ENCODE peak calls at places on chromosomes 5 and 9, in five cellular contexts. I is IMR-90, Q is HCT116, G is A549, Z is GM12878. M is an unnamed sample.

GRCh38 chr9:79221084-79221483 is 350.7 kb upstream of the TLE4 start:
- DNase-seq in I (peak; percentile 84), Q (no peak), G (peak; percentile 7), Z (no peak), M (no peak)

GRCh38 chr9:91803143-91803940 is 146.7 kb downstream of the ROR2 start:
- DNase-seq in I (peak; percentile 81), Q (no peak), G (no peak), Z (no peak), M (no peak)

GRCh38 chr9:117927354-117927753 is 223.2 kb downstream of the TLR4 start:
- DNase-seq in I (no peak), Q (no peak), G (no peak), Z (no peak), M (no peak)

GRCh38 chr9:4287886-4288588 is 11.8 kb downstream of the GLIS3 start:
- DNase-seq in I (no peak), Q (no peak), G (no peak), Z (no peak), M (no peak)

GRCh38 chr5:144142030-144142825 is 28.2 kb downstream of the YIPF5 start:
- DNase-seq in I (peak; percentile 67), Q (peak; percentile 12), G (peak; percentile 44), Z (peak; percentile 25), M (peak; percentile 25)

GRCh38 chr5:57298295-57298984 is 124.6 kb downstream of the GPBP1 start:
- DNase-seq in I (peak; percentile 84), Q (peak; percentile 82), G (peak; percentile 55), Z (peak; percentile 34), M (peak; percentile 60)

GRCh38 chr5:154642499-154643245 is 112.5 kb upstream of the LARP1 start:
- DNase-seq in I (peak; percentile 30), Q (peak; percentile 16), G (no peak), Z (no peak), M (peak; percentile 71)

GRCh38 chr9:27569406-27569805 is 3.9 kb downstream of the C9orf72 start:
- DNase-seq in I (no peak), Q (no peak), G (no peak), Z (no peak), M (no peak)

GRCh38 chr9:35478871-35479270 is 11.0 kb upstream of the RUSC2 start:
- DNase-seq in I (no peak), Q (no peak), G (no peak), Z (no peak), M (no peak)

GRCh38 chr5:9782806-9783560 is 152.8 kb upstream of the TAS2R1 start:
- DNase-seq in I (peak; percentile 91), Q (no peak), G (no peak), Z (no peak), M (no peak)

GRCh38 chr9:121321039-121321503 is 49.0 kb downstream of the STOM start:
- DNase-seq in I (no peak), Q (no peak), G (no peak), Z (no peak), M (no peak)

GRCh38 chr5:103139264-103139865 is 19.3 kb downstream of the PPIP5K2 start:
- DNase-seq in I (peak; percentile 68), Q (peak; percentile 67), G (peak; percentile 61), Z (peak; percentile 30), M (peak; percentile 71)

GRCh38 chr9:81737871-81738507 is 48.6 kb upstream of the TLE1 start:
- DNase-seq in I (peak; percentile 91), Q (peak; percentile 89), G (peak; percentile 89), Z (no peak), M (no peak)

GRCh38 chr9:26779072-26779471 is 113.5 kb downstream of the CAAP1 start:
- DNase-seq in I (peak; percentile 5), Q (peak; percentile 46), G (no peak), Z (no peak), M (no peak)

GRCh38 chr9:116370587-116370986 is 217.0 kb downstream of the PAPPA start:
- DNase-seq in I (no peak), Q (no peak), G (no peak), Z (no peak), M (no peak)

GRCh38 chr5:93307557-93307956 is 273.5 kb downstream of the NR2F1-AS1 start:
- DNase-seq in I (peak; percentile 63), Q (no peak), G (no peak), Z (no peak), M (no peak)

GRCh38 chr5:91950328-91950727 is 567.2 kb upstream of the ARRDC3 start:
- DNase-seq in I (no peak), Q (no peak), G (no peak), Z (no peak), M (no peak)

GRCh38 chr9:129446828-129447550 is 173.9 kb downstream of the C9orf50 start:
- DNase-seq in I (no peak), Q (no peak), G (no peak), Z (no peak), M (no peak)

GRCh38 chr5:17081142-17081541 is 136.3 kb upstream of the BASP1 start:
- DNase-seq in I (no peak), Q (no peak), G (no peak), Z (no peak), M (no peak)

GRCh38 chr5:177023247-177023703 is 779 bp downstream of the ZNF346 start:
- DNase-seq in I (peak; percentile 16), Q (no peak), G (peak; percentile 24), Z (no peak), M (peak; percentile 36)

GRCh38 chr5:57595530-57596098 is 113.0 kb upstream of the ACTBL2 start:
- DNase-seq in I (no peak), Q (no peak), G (no peak), Z (no peak), M (no peak)

GRCh38 chr5:74919487-74919886 is 53.3 kb upstream of the FAM169A start:
- DNase-seq in I (peak; percentile 70), Q (peak; percentile 47), G (peak; percentile 51), Z (no peak), M (peak; percentile 54)

GRCh38 chr9:126439402-126439765 is 112.8 kb downstream of the MVB12B start:
- DNase-seq in I (peak; percentile 81), Q (no peak), G (no peak), Z (no peak), M (no peak)

GRCh38 chr9:135536166-135536565 is 9.8 kb upstream of the OBP2A start:
- DNase-seq in I (peak; percentile 34), Q (no peak), G (no peak), Z (no peak), M (no peak)

DNA sequence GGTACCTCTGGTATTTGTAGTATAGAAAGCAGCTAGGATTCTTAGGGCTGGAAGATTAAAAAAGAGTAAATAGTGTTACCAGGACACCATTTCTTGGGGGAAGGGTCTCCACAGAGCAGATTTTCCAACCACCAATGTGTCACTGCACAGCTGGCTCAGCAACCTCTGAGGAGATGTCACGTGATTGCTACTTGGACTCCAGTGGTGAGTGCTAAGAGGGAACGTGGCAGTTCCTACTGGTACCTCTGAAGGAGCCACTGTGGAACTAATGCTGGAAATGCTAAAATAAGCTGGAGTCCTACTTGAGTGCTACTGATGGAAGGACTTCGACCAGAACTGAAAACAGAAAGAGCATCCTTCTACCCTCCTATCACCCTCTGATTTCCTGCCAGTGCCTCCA is 36.1 kb upstream of the SPDL1 start:
- DNase-seq in I (peak; percentile 7), Q (no peak), G (no peak), Z (no peak), M (no peak)
- TF ChIP-seq CEBPB in I (no peak), Q (no peak), G (no peak), Z (no peak), M (no peak)

GRCh38 chr9:137030528-137030927 is 1.4 kb downstream of the FUT7 start:
- DNase-seq in I (no peak), Q (no peak), G (no peak), Z (peak; percentile 42), M (no peak)

GRCh38 chr9:137030006-137030405 is 1.9 kb downstream of the FUT7 start:
- DNase-seq in I (no peak), Q (no peak), G (no peak), Z (no peak), M (no peak)

GRCh38 chr9:137030931-137031527 is 859 bp downstream of the FUT7 start:
- DNase-seq in I (no peak), Q (no peak), G (no peak), Z (no peak), M (no peak)

GRCh38 chr9:137032893-137033292 is 1.0 kb upstream of the FUT7 start:
- DNase-seq in I (no peak), Q (no peak), G (no peak), Z (no peak), M (no peak)

DNA sequence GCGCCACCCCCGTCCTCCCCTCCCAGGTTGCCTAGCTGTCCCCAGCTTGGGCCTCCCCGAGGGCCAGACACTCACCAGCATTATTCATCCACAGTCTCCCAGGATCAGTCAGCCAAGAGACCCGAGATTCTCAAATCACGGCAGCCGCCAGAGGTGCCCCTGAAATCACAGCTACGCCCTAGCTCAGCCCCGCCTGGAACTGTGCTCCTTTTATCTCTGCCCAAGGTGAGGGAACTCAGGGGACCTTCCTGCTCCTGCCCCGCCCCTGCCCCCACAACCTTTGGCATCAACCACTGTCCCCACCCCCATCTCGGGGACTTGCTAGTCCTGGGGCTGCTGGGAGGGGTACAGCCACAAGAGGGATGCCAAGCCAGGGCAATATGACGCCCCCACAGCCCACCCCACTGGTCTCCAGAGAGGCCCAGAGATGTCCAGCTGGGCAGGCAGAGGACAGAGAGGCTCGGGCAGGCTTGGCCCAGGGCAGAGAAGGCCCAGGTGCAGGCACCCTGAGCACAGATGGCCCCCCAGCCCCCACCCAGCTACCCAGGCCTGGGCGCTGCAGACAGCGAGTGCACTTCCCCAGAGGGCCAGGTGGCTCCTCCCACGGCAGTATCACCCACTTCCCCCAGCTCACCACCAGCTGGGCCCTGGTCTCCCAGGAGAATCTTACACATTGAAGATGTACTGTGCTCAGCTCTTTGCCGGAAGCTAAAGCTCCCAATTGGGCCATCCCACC is at the start of gene FUT7:
- DNase-seq in I (no peak), Q (no peak), G (no peak), Z (no peak), M (no peak)
- TF ChIP-seq CEBPB in I (no peak), Q (no peak), G (no peak), Z (no peak), M (no peak)

GRCh38 chr5:14400085-14400484 is 181.5 kb upstream of the OTULINL start:
- DNase-seq in I (peak; percentile 76), Q (no peak), G (no peak), Z (no peak), M (no peak)

GRCh38 chr5:14399054-14399657 is 182.4 kb upstream of the OTULINL start:
- DNase-seq in I (peak; percentile 74), Q (peak; percentile 21), G (peak; percentile 53), Z (no peak), M (peak; percentile 49)

GRCh38 chr5:14396071-14396470 is 185.5 kb upstream of the OTULINL start:
- DNase-seq in I (peak; percentile 52), Q (no peak), G (no peak), Z (no peak), M (no peak)

GRCh38 chr5:14395411-14395810 is 186.2 kb upstream of the OTULINL start:
- DNase-seq in I (no peak), Q (no peak), G (no peak), Z (no peak), M (no peak)

DNA sequence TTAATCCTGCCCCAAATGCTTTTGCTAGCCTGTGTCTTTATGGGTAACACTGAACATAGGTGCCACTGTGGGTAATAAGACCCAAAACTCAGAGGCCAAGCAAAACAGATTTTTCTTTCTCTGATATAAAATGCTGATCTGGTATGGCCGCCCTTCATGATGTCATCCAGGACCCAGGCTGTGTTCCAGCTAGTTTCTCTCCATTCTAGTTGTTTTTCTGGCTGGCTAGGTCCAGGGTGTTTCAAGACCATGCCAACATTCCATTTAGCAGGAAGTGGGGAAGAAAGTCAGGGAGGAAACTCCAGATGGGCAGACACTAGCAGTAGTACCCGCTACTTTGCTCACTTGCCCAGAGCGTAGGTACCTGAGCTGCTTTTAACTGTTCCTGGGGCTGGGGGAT is 183.9 kb upstream of the OTULINL start:
- DNase-seq in I (peak; percentile 82), Q (no peak), G (no peak), Z (no peak), M (no peak)
- TF ChIP-seq CEBPB in I (no peak), Q (no peak), G (no peak), Z (no peak), M (no peak)

GRCh38 chr9:77403244-77403643 is 225.9 kb downstream of the VPS13A start:
- DNase-seq in I (peak; percentile 12), Q (no peak), G (no peak), Z (no peak), M (no peak)
- TF ChIP-seq CEBPB in I (no peak), Q (no peak), G (no peak), Z (no peak), M (no peak)

M was measured in K562.